ENCODE peak calls at places on chromosome 1, in five cellular contexts. Q is T-helper 9 cell, K is GM18507, L is Right ventricle myocardium superior, Z is left kidney. O is an unnamed sample.

GRCh38 chr1:56643661-56644060 is 1.5 kb upstream of the PRKAA2 start:
- DNase-seq in Q (no peak), K (no peak), L (no peak), Z (peak), O (no peak)

GRCh38 chr1:113389953-113390834 is at the start of gene MAGI3:
- DNase-seq in Q (peak), K (peak), L (peak), Z (peak), O (peak)

GRCh38 chr1:6880951-6881690 is 95.9 kb downstream of the CAMTA1 start:
- DNase-seq in Q (no peak), K (no peak), L (no peak), Z (peak), O (no peak)

GRCh38 chr1:200034821-200035396 is 7.4 kb downstream of the NR5A2 start:
- DNase-seq in Q (no peak), K (no peak), L (no peak), Z (peak), O (no peak)

GRCh38 chr1:212951058-212951923 is 950 bp downstream of the VASH2 start:
- DNase-seq in Q (no peak), K (no peak), L (no peak), Z (peak), O (peak)

GRCh38 chr1:155135416-155136197 is at the start of gene SLC50A1:
- DNase-seq in Q (peak), K (peak), L (peak), Z (peak), O (peak)

GRCh38 chr1:61042679-61043009 is 39.7 kb upstream of the NFIA start:
- DNase-seq in Q (no peak), K (no peak), L (no peak), Z (no peak), O (no peak)

GRCh38 chr1:3018576-3018975 is 2.7 kb upstream of the ACTRT2 start:
- DNase-seq in Q (no peak), K (no peak), L (peak), Z (no peak), O (no peak)

GRCh38 chr1:54519709-54520108 is 28.3 kb upstream of the ACOT11 start:
- DNase-seq in Q (no peak), K (no peak), L (no peak), Z (no peak), O (peak)

GRCh38 chr1:47618830-47619229 is 181.0 kb downstream of the FOXD2 start:
- DNase-seq in Q (no peak), K (no peak), L (no peak), Z (peak), O (no peak)

GRCh38 chr1:41496080-41497055 is 11.9 kb upstream of the EDN2 start:
- DNase-seq in Q (no peak), K (no peak), L (peak), Z (peak), O (no peak)

GRCh38 chr1:161956097-161956496 is 67.6 kb downstream of the OLFML2B start:
- DNase-seq in Q (no peak), K (no peak), L (no peak), Z (no peak), O (no peak)

GRCh38 chr1:31244326-31244725 is 4.6 kb upstream of the NKAIN1 start:
- DNase-seq in Q (no peak), K (no peak), L (no peak), Z (no peak), O (no peak)

GRCh38 chr1:27522148-27522859 is 32.3 kb upstream of the WASF2 start:
- DNase-seq in Q (peak), K (no peak), L (no peak), Z (peak), O (peak)

GRCh38 chr1:187417524-187417923 is 588.8 kb downstream of the PLA2G4A start:
- DNase-seq in Q (no peak), K (no peak), L (no peak), Z (no peak), O (no peak)

GRCh38 chr1:67174716-67175284 is 8.5 kb downstream of the IL23R start:
- DNase-seq in Q (no peak), K (no peak), L (no peak), Z (no peak), O (no peak)

GRCh38 chr1:29322861-29323585 is 86.7 kb downstream of the PTPRU start:
- DNase-seq in Q (no peak), K (no peak), L (no peak), Z (no peak), O (no peak)

GRCh38 chr1:55679971-55680370 is 464.8 kb upstream of the USP24 start:
- DNase-seq in Q (no peak), K (no peak), L (no peak), Z (no peak), O (no peak)

GRCh38 chr1:107914144-107914543 is 50.8 kb downstream of the VAV3 start:
- DNase-seq in Q (no peak), K (no peak), L (no peak), Z (no peak), O (no peak)

GRCh38 chr1:207691006-207691405 is 46.1 kb downstream of the CR1L start:
- DNase-seq in Q (no peak), K (no peak), L (no peak), Z (no peak), O (no peak)

GRCh38 chr1:174786760-174787159 is 213.0 kb upstream of the CACYBP start:
- DNase-seq in Q (no peak), K (peak), L (no peak), Z (no peak), O (no peak)

GRCh38 chr1:84782311-84782771 is 92.1 kb upstream of the SSX2IP start:
- DNase-seq in Q (peak), K (peak), L (peak), Z (peak), O (peak)

GRCh38 chr1:58649555-58649954 is 50.3 kb downstream of the MYSM1 start:
- DNase-seq in Q (peak), K (no peak), L (no peak), Z (no peak), O (no peak)

GRCh38 chr1:53110370-53111072 is 31.9 kb downstream of the SLC1A7 start:
- DNase-seq in Q (no peak), K (no peak), L (no peak), Z (peak), O (no peak)

GRCh38 chr1:57060451-57060850 is 94.6 kb upstream of the C8B start:
- DNase-seq in Q (no peak), K (no peak), L (no peak), Z (peak), O (no peak)

GRCh38 chr1:33477451-33477850 is 5.0 kb downstream of the ZSCAN20 start:
- DNase-seq in Q (no peak), K (no peak), L (no peak), Z (no peak), O (no peak)

GRCh38 chr1:211378844-211379243 is 52.2 kb downstream of the TRAF5 start:
- DNase-seq in Q (no peak), K (no peak), L (no peak), Z (peak), O (no peak)

GRCh38 chr1:20381961-20382360 is 91.3 kb downstream of the VWA5B1 start:
- DNase-seq in Q (no peak), K (no peak), L (no peak), Z (no peak), O (no peak)